ENCODE peak calls at places on chromosomes 1 and 21, in four cellular contexts. I is NCI-H460, F is dermis blood vessel endothelial cell, B is progenitor cell of endocrine pancreas. Q is an unnamed sample.

GRCh38 chr1:216599851-216600250 is 123.4 kb downstream of the ESRRG start:
- DNase-seq in I (no peak), B (no peak), F (no peak), Q (no peak)

GRCh38 chr1:181469829-181470228 is 13.5 kb upstream of the CACNA1E start:
- DNase-seq in F (no peak), B (no peak), I (no peak), Q (no peak)

GRCh38 chr1:153967109-153967999 is at the start of gene CREB3L4:
- DNase-seq in I (peak), F (peak), B (peak), Q (peak)

GRCh38 chr1:15936025-15936424 is 39.9 kb downstream of the ZBTB17 start:
- DNase-seq in I (no peak), B (no peak), F (no peak), Q (no peak)

GRCh38 chr1:64231153-64231552 is 27.7 kb downstream of the UBE2U start:
- DNase-seq in B (no peak), I (peak), F (peak), Q (no peak)

GRCh38 chr1:182069028-182069466 is 7.5 kb upstream of the ZNF648 start:
- DNase-seq in F (peak), B (peak), I (peak), Q (peak)

GRCh38 chr1:185138146-185138545 is 18.6 kb downstream of the TRMT1L start:
- DNase-seq in B (no peak), I (no peak), F (no peak), Q (no peak)

GRCh38 chr1:202214089-202214843 is 20.7 kb downstream of the LGR6 start:
- DNase-seq in I (no peak), B (no peak), F (no peak), Q (no peak)

GRCh38 chr1:216531308-216532239 is 108.3 kb upstream of the USH2A start:
- DNase-seq in B (no peak), F (no peak), I (peak), Q (peak)

GRCh38 chr1:245365071-245365470 is 210.3 kb downstream of the KIF26B start:
- DNase-seq in F (no peak), B (no peak), I (no peak), Q (no peak)

GRCh38 chr21:43603230-43603626 is 56.1 kb downstream of the HSF2BP start:
- DNase-seq in B (no peak), F (no peak), I (no peak), Q (no peak)

GRCh38 chr1:202615501-202616354 is 94.5 kb downstream of the SYT2 start:
- DNase-seq in B (no peak), F (peak), I (no peak), Q (no peak)

GRCh38 chr1:27663735-27664119 is 8.3 kb downstream of the IFI6 start:
- DNase-seq in I (no peak), F (no peak), B (no peak), Q (no peak)

GRCh38 chr21:34630536-34631143 is 15.7 kb upstream of the RCAN1 start:
- DNase-seq in I (peak), B (no peak), F (peak), Q (peak)

GRCh38 chr1:230713915-230714764 is at the start of gene AGT:
- DNase-seq in B (no peak), I (no peak), F (no peak), Q (no peak)

GRCh38 chr1:50422946-50423669 is at the start of gene DMRTA2:
- DNase-seq in I (peak), B (peak), F (peak), Q (no peak)

GRCh38 chr1:181088079-181089016 is at the start of gene IER5:
- DNase-seq in I (peak), B (peak), F (peak), Q (peak)

GRCh38 chr21:16241500-16241963 is 511.8 kb downstream of the USP25 start:
- DNase-seq in F (peak), I (no peak), B (no peak), Q (no peak)

GRCh38 chr1:11134352-11135266 is 34.9 kb upstream of the EXOSC10 start:
- DNase-seq in I (no peak), B (no peak), F (peak), Q (no peak)

GRCh38 chr1:225845633-225846259 is 35.8 kb downstream of the EPHX1 start:
- DNase-seq in B (peak), I (peak), F (peak), Q (peak)

GRCh38 chr1:5903680-5904079 is 88.5 kb downstream of the NPHP4 start:
- DNase-seq in I (no peak), F (no peak), B (no peak), Q (no peak)

GRCh38 chr1:1677718-1678580 is 14.6 kb downstream of the SLC35E2B start:
- DNase-seq in I (no peak), B (no peak), F (peak), Q (peak)

GRCh38 chr1:165841582-165842362 is 14.4 kb downstream of the UCK2 start:
- DNase-seq in I (no peak), F (peak), B (no peak), Q (no peak)

GRCh38 chr1:991895-992294 is 8.0 kb downstream of the HES4 start:
- DNase-seq in F (no peak), B (no peak), I (no peak), Q (no peak)

GRCh38 chr1:217067642-217068041 is 344.4 kb upstream of the ESRRG start:
- DNase-seq in B (no peak), I (no peak), F (no peak), Q (no peak)

GRCh38 chr21:43590220-43590619 is 69.1 kb downstream of the HSF2BP start:
- DNase-seq in B (no peak), F (no peak), I (no peak), Q (peak)

GRCh38 chr1:236207121-236207520 is 64.8 kb downstream of the GPR137B start:
- DNase-seq in B (no peak), F (no peak), I (no peak), Q (no peak)

GRCh38 chr1:168833801-168834224 is 104.8 kb upstream of the DPT start:
- DNase-seq in I (no peak), F (no peak), B (no peak), Q (no peak)

GRCh38 chr1:34709547-34709946 is 45.3 kb upstream of the GJB5 start:
- DNase-seq in I (no peak), B (peak), F (peak), Q (peak)

GRCh38 chr1:67937651-67938050 is 104.4 kb upstream of the GNG12 start:
- DNase-seq in F (no peak), B (no peak), I (no peak), Q (no peak)

GRCh38 chr1:53255031-53255430 is 16.7 kb upstream of the MAGOH start:
- DNase-seq in B (no peak), F (no peak), I (no peak), Q (no peak)

GRCh38 chr1:157407917-157408525 is 144.3 kb downstream of the FCRL5 start:
- DNase-seq in F (no peak), I (no peak), B (no peak), Q (no peak)

GRCh38 chr1:229853751-229854150 is 213.3 kb upstream of the GALNT2 start:
- DNase-seq in B (no peak), F (no peak), I (no peak), Q (no peak)

GRCh38 chr1:221478050-221478949 is 263.6 kb downstream of the DUSP10 start:
- DNase-seq in F (peak), B (no peak), I (peak), Q (no peak)

GRCh38 chr1:204283711-204284651 is 70.2 kb upstream of the GOLT1A start:
- DNase-seq in B (no peak), I (no peak), F (no peak), Q (no peak)

GRCh38 chr1:236868625-236869467 is 73.8 kb downstream of the MTR start:
- DNase-seq in B (peak), I (peak), F (peak), Q (peak)

GRCh38 chr1:109790735-109791494 is 27.2 kb upstream of the EPS8L3 start:
- DNase-seq in I (no peak), F (peak), B (no peak), Q (no peak)

GRCh38 chr1:63115527-63115926 is 206.8 kb upstream of the FOXD3 start:
- DNase-seq in F (no peak), I (no peak), B (no peak), Q (no peak)

GRCh38 chr1:111448482-111448917 is 556 bp downstream of the WDR77 start:
- DNase-seq in B (no peak), F (peak), I (peak), Q (no peak)

Q was measured in T47D.